ENCODE peak calls at places on chromosomes 2 and 18, in six cellular contexts. D is Panc1, N is sigmoid colon, H is esophagus muscularis mucosa, L is SK-N-MC, E is breast epithelium. B is an unnamed sample.

GRCh38 chr2:86064006-86064405 is 41.7 kb downstream of the POLR1A start:
- DNase-seq in D (no peak), H (no peak), E (no peak), L (no peak), N (no peak), B (no peak)

GRCh38 chr2:204072443-204073324 is 136.1 kb downstream of the ICOS start:
- DNase-seq in N (no peak), E (no peak), L (no peak), D (no peak), H (no peak), B (no peak)

GRCh38 chr18:56550121-56550520 is 88.3 kb downstream of the TXNL1 start:
- DNase-seq in H (no peak), E (no peak), N (no peak), D (no peak), L (no peak), B (peak; percentile 13)

GRCh38 chr2:1481406-1482252 is 68.4 kb downstream of the TPO start:
- DNase-seq in E (no peak), H (no peak), L (no peak), D (no peak), N (no peak), B (peak; percentile 76)

GRCh38 chr2:156399950-156400703 is 36.1 kb upstream of the GPD2 start:
- DNase-seq in L (no peak), H (no peak), D (no peak), E (peak; percentile 70), N (peak; percentile 95), B (no peak)

GRCh38 chr2:73133566-73134227 is 20.9 kb upstream of the RAB11FIP5 start:
- DNase-seq in L (no peak), H (no peak), E (no peak), D (no peak), N (no peak), B (no peak)

GRCh38 chr2:214574077-214574775 is 163.4 kb downstream of the VWC2L start:
- DNase-seq in N (no peak), E (no peak), D (no peak), H (no peak), L (no peak), B (no peak)

GRCh38 chr2:157438907-157439791 is 4.7 kb downstream of the CYTIP start:
- DNase-seq in E (no peak), N (no peak), H (no peak), D (no peak), L (peak; percentile 68), B (no peak)

GRCh38 chr2:104658840-104659591 is 194.9 kb upstream of the POU3F3 start:
- DNase-seq in H (no peak), D (no peak), E (no peak), L (no peak), N (no peak), B (no peak)

GRCh38 chr2:74050153-74050552 is 65.4 kb downstream of the TET3 start:
- DNase-seq in N (no peak), D (no peak), H (no peak), L (no peak), E (no peak), B (no peak)

GRCh38 chr2:229387815-229388214 is 116.7 kb upstream of the PID1 start:
- DNase-seq in L (no peak), E (no peak), N (no peak), D (no peak), H (no peak), B (no peak)

GRCh38 chr2:238955648-238956531 is 108.0 kb downstream of the TWIST2 start:
- DNase-seq in L (no peak), E (no peak), H (no peak), N (no peak), D (no peak), B (peak; percentile 92)

GRCh38 chr2:29767606-29768335 is 153.6 kb downstream of the ALK start:
- DNase-seq in N (no peak), L (no peak), E (no peak), H (no peak), D (no peak), B (no peak)

GRCh38 chr2:29766191-29766590 is 155.2 kb downstream of the ALK start:
- DNase-seq in L (no peak), N (no peak), H (no peak), D (no peak), E (no peak), B (no peak)

GRCh38 chr2:29765711-29766110 is 155.7 kb downstream of the ALK start:
- DNase-seq in H (no peak), D (no peak), E (no peak), N (no peak), L (no peak), B (no peak)

GRCh38 chr2:29770846-29771245 is 150.5 kb downstream of the ALK start:
- DNase-seq in E (no peak), L (no peak), H (no peak), N (no peak), D (no peak), B (no peak)

GRCh38 chr2:29769847-29770246 is 151.5 kb downstream of the ALK start:
- DNase-seq in H (no peak), E (no peak), D (no peak), N (no peak), L (no peak), B (no peak)
- H3K27ac ChIP-seq in H (no peak overlapping the region), E (no peak overlapping the region), D (no peak overlapping the region), N (no peak overlapping the region), L (no peak overlapping the region), B (no peak overlapping the region)

GRCh38 chr18:49562481-49563129 is 748 bp downstream of the LIPG start:
- DNase-seq in E (no peak), L (no peak), H (no peak), D (no peak), N (no peak), B (no peak)

GRCh38 chr18:49565101-49565500 is 3.2 kb downstream of the LIPG start:
- DNase-seq in L (no peak), D (no peak), N (no peak), H (no peak), E (no peak), B (no peak)

GRCh38 chr18:49563130-49563540 is 1.3 kb downstream of the LIPG start:
- DNase-seq in H (no peak), N (no peak), D (no peak), L (no peak), E (no peak), B (no peak)

GRCh38 chr18:49564435-49564834 is 2.6 kb downstream of the LIPG start:
- DNase-seq in H (no peak), L (no peak), D (no peak), N (no peak), E (no peak), B (no peak)

DNA sequence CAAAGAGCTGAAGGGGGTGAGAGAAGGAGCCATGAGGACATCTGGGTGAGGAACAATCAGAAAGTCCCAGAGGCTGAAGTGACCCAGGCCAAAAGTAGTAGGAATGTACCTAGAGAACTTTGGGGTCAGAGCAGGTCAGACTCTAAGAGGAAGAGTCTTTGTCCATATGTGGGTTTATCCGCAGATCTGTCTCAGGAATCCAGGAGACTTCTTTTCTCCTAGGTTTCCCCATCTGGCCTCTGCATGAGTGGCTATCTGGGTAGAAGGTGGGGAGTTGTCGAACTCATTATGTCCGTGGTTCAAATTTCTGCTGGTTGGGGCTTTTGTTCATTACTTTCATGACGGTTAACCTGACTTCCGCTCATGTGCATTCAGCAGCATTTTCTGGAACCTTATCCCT is 1.8 kb downstream of the LIPG start:
- DNase-seq in D (no peak), H (no peak), E (no peak), L (no peak), N (no peak), B (no peak)
- H3K4me3 ChIP-seq in D (peak overlapping the region; percentile 50), H (no peak overlapping the region), E (no peak overlapping the region), L (no peak overlapping the region), N (no peak overlapping the region), B (no peak overlapping the region)

GRCh38 chr18:9577361-9577760 is 37.0 kb downstream of the PPP4R1 start:
- DNase-seq in L (no peak), E (no peak), H (no peak), D (no peak), N (no peak), B (no peak)

GRCh38 chr18:9574473-9575115 is 39.8 kb downstream of the PPP4R1 start:
- DNase-seq in D (no peak), N (no peak), E (no peak), L (no peak), H (no peak), B (no peak)

GRCh38 chr18:9571546-9571945 is 42.8 kb downstream of the PPP4R1 start:
- DNase-seq in N (no peak), D (no peak), H (no peak), E (no peak), L (no peak), B (no peak)

GRCh38 chr18:9578306-9578705 is 36.1 kb downstream of the PPP4R1 start:
- DNase-seq in E (no peak), N (no peak), D (no peak), H (no peak), L (no peak), B (no peak)

GRCh38 chr18:9575558-9575957 is 38.8 kb downstream of the PPP4R1 start:
- DNase-seq in E (peak; percentile 67), D (peak; percentile 54), L (no peak), N (peak; percentile 91), H (no peak), B (no peak)
- TF ChIP-seq POLR2AphosphoS5 in E (no peak), D (peak; percentile 28), L (no peak), N (peak; percentile 20), H (peak; percentile 81), B (peak; percentile 78)

GRCh38 chr18:12754511-12754910 is 51.7 kb downstream of the PSMG2 start:
- DNase-seq in L (no peak), N (no peak), D (no peak), E (no peak), H (no peak), B (no peak)
- H3K27ac ChIP-seq in L (no peak overlapping the region), N (no peak overlapping the region), D (no peak overlapping the region), E (no peak overlapping the region), H (no peak overlapping the region), B (no peak overlapping the region)

DNA sequence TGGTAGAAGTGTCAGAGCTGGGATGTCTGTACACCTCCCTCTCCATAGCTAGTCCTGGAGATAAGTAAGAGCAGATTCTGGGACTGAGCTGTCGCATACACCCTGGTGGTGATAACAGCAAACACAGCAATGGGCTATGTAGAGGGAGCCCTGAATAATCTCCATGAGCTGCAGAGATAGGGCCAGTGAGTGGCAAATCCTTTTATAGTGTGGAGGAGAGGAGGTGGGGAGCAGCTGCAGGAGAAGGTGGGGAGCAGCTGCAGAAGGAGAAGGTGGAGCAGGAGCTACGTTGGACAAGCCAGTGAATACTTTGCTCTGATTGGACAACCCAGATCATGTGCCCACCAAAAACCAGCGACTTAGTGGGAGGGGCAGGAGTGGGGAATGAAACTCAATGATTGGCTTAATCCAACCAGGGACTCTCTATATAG is 85.5 kb downstream of the TMEM247 start:
- DNase-seq in E (no peak), H (no peak), D (no peak), N (no peak), L (no peak), B (no peak)
- H3K4me3 ChIP-seq in E (no peak overlapping the region), H (no peak overlapping the region), D (no peak overlapping the region), N (no peak overlapping the region), L (no peak overlapping the region), B (no peak overlapping the region)

DNA sequence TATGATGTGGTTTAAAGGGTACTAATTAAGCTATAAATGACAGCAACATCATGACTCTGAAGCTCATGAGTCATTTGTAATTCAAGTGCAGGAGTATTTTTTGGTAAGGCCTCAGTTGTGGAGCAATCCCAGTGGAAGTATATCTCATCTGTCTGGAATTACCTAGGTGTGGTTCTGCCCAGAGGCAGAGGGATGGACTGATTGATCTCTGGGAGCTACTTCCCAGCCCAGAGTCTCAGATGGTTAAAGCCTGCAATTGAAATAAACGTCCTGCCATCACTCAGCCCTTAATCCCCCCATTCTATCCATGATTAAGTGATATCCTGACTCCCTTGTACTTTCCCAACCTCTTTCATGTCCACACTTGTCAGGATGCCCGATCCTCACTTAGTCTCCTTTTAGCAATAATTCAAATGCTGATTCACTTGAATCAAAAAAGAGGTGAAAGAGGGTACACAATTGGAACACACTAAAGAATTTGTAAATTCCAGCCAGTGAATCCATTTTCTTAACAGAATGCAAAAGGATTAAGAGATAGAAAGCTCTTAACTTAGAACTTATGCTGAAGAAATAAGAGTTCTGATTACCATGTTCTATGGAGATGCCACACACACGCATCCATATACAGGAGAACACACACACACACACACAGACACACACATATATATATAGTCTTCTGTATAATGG is 664.3 kb downstream of the NYAP2 start:
- DNase-seq in D (no peak), N (no peak), L (no peak), E (no peak), H (no peak), B (no peak)
- TF ChIP-seq POLR2AphosphoS5 in D (no peak), N (no peak), L (no peak), E (no peak), H (no peak), B (no peak)